ENCODE peak calls at places on chromosomes 16 and 17, in ten cellular contexts. One of them, this sample, is unnamed. For H3K4me1, the result is how much of the 10 kb centered on the place peaks cover.

GRCh38 chr16:71428883-71429282 is 13.0 kb downstream of the TLE7 start:
- DNase-seq in OCI-LY7: no peak
- DNase-seq in A549: no peak
- DNase-seq in neural progenitor cell: no peak
- DNase-seq in mammary epithelial cell: no peak
- DNase-seq in MM.1S: no peak
- DNase-seq in mesendoderm: no peak
- DNase-seq in neuronal stem cell: no peak
- DNase-seq in trophoblast cell: peak
- DNase-seq in SK-N-SH: no peak
- DNase-seq in this sample: no peak

GRCh38 chr16:19524356-19524865 is 669 bp downstream of the CCP110 start:
- DNase-seq in MM.1S: peak
- DNase-seq in neural progenitor cell: no peak
- DNase-seq in OCI-LY7: peak
- DNase-seq in mesendoderm: no peak
- DNase-seq in SK-N-SH: peak
- DNase-seq in neuronal stem cell: peak
- DNase-seq in A549: no peak
- DNase-seq in mammary epithelial cell: peak
- DNase-seq in trophoblast cell: no peak
- DNase-seq in this sample: no peak

GRCh38 chr16:28000314-28000713 is 63.2 kb downstream of the GSG1L start:
- DNase-seq in neural progenitor cell: no peak
- DNase-seq in MM.1S: no peak
- DNase-seq in mammary epithelial cell: no peak
- DNase-seq in OCI-LY7: no peak
- DNase-seq in mesendoderm: no peak
- DNase-seq in neuronal stem cell: no peak
- DNase-seq in SK-N-SH: peak
- DNase-seq in trophoblast cell: no peak
- DNase-seq in A549: no peak
- DNase-seq in this sample: no peak

GRCh38 chr17:14197582-14197981 is 39.1 kb downstream of the CDRT15 start:
- DNase-seq in A549: no peak
- DNase-seq in MM.1S: no peak
- DNase-seq in trophoblast cell: no peak
- DNase-seq in mammary epithelial cell: no peak
- DNase-seq in neural progenitor cell: no peak
- DNase-seq in mesendoderm: no peak
- DNase-seq in neuronal stem cell: no peak
- DNase-seq in SK-N-SH: no peak
- DNase-seq in OCI-LY7: no peak
- DNase-seq in this sample: no peak

GRCh38 chr16:85625053-85625452 is 11.9 kb downstream of the GSE1 start:
- DNase-seq in mesendoderm: no peak
- DNase-seq in neuronal stem cell: no peak
- DNase-seq in mammary epithelial cell: no peak
- DNase-seq in MM.1S: no peak
- DNase-seq in trophoblast cell: peak
- DNase-seq in neural progenitor cell: no peak
- DNase-seq in OCI-LY7: no peak
- DNase-seq in A549: no peak
- DNase-seq in SK-N-SH: peak
- DNase-seq in this sample: no peak

GRCh38 chr17:65130829-65131228 is 6.3 kb upstream of the RGS9 start:
- DNase-seq in mammary epithelial cell: no peak
- DNase-seq in neural progenitor cell: no peak
- DNase-seq in SK-N-SH: no peak
- DNase-seq in A549: no peak
- DNase-seq in neuronal stem cell: no peak
- DNase-seq in trophoblast cell: no peak
- DNase-seq in OCI-LY7: no peak
- DNase-seq in mesendoderm: no peak
- DNase-seq in MM.1S: no peak
- DNase-seq in this sample: no peak

GRCh38 chr16:62692685-62693084 is 656.4 kb upstream of the CDH8 start:
- DNase-seq in MM.1S: peak
- DNase-seq in OCI-LY7: no peak
- DNase-seq in mesendoderm: no peak
- DNase-seq in trophoblast cell: no peak
- DNase-seq in SK-N-SH: no peak
- DNase-seq in neural progenitor cell: no peak
- DNase-seq in mammary epithelial cell: no peak
- DNase-seq in neuronal stem cell: no peak
- DNase-seq in A549: no peak
- DNase-seq in this sample: no peak

GRCh38 chr16:89633064-89633631 is 19.7 kb downstream of the DPEP1 start:
- DNase-seq in mammary epithelial cell: peak
- DNase-seq in trophoblast cell: peak
- DNase-seq in SK-N-SH: peak
- DNase-seq in mesendoderm: no peak
- DNase-seq in OCI-LY7: no peak
- DNase-seq in A549: peak
- DNase-seq in neural progenitor cell: no peak
- DNase-seq in MM.1S: no peak
- DNase-seq in neuronal stem cell: no peak
- DNase-seq in this sample: peak

GRCh38 chr17:9432867-9433495 is 142.6 kb downstream of the STX8 start:
- DNase-seq in OCI-LY7: no peak
- DNase-seq in mesendoderm: no peak
- DNase-seq in neuronal stem cell: no peak
- DNase-seq in trophoblast cell: no peak
- DNase-seq in mammary epithelial cell: peak
- DNase-seq in MM.1S: peak
- DNase-seq in SK-N-SH: no peak
- DNase-seq in A549: no peak
- DNase-seq in neural progenitor cell: no peak
- DNase-seq in this sample: peak

GRCh38 chr16:80993293-80993691 is 13.4 kb downstream of the CMC2 start:
- DNase-seq in neural progenitor cell: no peak
- DNase-seq in OCI-LY7: no peak
- DNase-seq in mammary epithelial cell: peak
- DNase-seq in mesendoderm: peak
- DNase-seq in MM.1S: no peak
- DNase-seq in trophoblast cell: peak
- DNase-seq in A549: peak
- DNase-seq in SK-N-SH: no peak
- DNase-seq in neuronal stem cell: no peak
- DNase-seq in this sample: peak

GRCh38 chr17:75398279-75398678 is 7.2 kb downstream of the GRB2 start:
- DNase-seq in trophoblast cell: no peak
- DNase-seq in neuronal stem cell: no peak
- DNase-seq in MM.1S: no peak
- DNase-seq in mammary epithelial cell: no peak
- DNase-seq in OCI-LY7: no peak
- DNase-seq in neural progenitor cell: no peak
- DNase-seq in mesendoderm: no peak
- DNase-seq in SK-N-SH: no peak
- DNase-seq in A549: no peak
- DNase-seq in this sample: no peak
- H3K4me1 ChIP-seq in trophoblast cell: under half
- H3K4me1 ChIP-seq in neuronal stem cell: under half
- H3K4me1 ChIP-seq in MM.1S: under half
- H3K4me1 ChIP-seq in mammary epithelial cell: under half
- H3K4me1 ChIP-seq in OCI-LY7: half or more
- H3K4me1 ChIP-seq in neural progenitor cell: under half
- H3K4me1 ChIP-seq in mesendoderm: under half
- H3K4me1 ChIP-seq in SK-N-SH: under half
- H3K4me1 ChIP-seq in A549: under half
- H3K4me1 ChIP-seq in this sample: under half

DNA sequence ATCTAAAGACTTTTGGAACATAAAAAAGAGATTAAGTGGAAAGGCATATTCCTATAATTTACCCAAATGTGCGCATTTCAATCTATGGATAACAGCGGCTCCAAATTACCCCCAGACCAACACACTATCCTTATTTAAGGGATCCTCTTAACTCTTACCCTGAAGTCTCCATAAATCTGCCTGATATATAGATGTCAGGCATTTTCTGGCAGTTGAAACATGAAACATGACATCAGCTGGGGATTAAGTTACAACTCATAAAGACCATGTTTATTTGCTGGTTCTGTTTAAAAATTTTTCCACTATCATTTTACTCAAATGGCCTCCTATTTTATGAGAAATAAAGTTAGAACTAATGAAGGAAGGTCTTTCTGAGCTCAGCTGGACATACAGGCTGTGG is 478.5 kb upstream of the SALL1 start:
- DNase-seq in neural progenitor cell: no peak
- DNase-seq in MM.1S: no peak
- DNase-seq in OCI-LY7: no peak
- DNase-seq in A549: no peak
- DNase-seq in trophoblast cell: no peak
- DNase-seq in SK-N-SH: no peak
- DNase-seq in mammary epithelial cell: no peak
- DNase-seq in neuronal stem cell: no peak
- DNase-seq in mesendoderm: no peak
- DNase-seq in this sample: no peak
- H3K4me2 ChIP-seq in neural progenitor cell: no peak
- H3K4me2 ChIP-seq in MM.1S: no peak
- H3K4me2 ChIP-seq in OCI-LY7: no peak
- H3K4me2 ChIP-seq in A549: no peak
- H3K4me2 ChIP-seq in trophoblast cell: no peak
- H3K4me2 ChIP-seq in SK-N-SH: no peak
- H3K4me2 ChIP-seq in mammary epithelial cell: no peak
- H3K4me2 ChIP-seq in neuronal stem cell: no peak
- H3K4me2 ChIP-seq in mesendoderm: no peak
- H3K4me2 ChIP-seq in this sample: no peak

GRCh38 chr17:19264681-19265080 is 27.5 kb downstream of the EPN2 start:
- DNase-seq in neural progenitor cell: no peak
- DNase-seq in SK-N-SH: no peak
- DNase-seq in mesendoderm: no peak
- DNase-seq in OCI-LY7: no peak
- DNase-seq in trophoblast cell: no peak
- DNase-seq in A549: no peak
- DNase-seq in mammary epithelial cell: no peak
- DNase-seq in neuronal stem cell: no peak
- DNase-seq in MM.1S: no peak
- DNase-seq in this sample: no peak
- H3K4me1 ChIP-seq in neural progenitor cell: under half
- H3K4me1 ChIP-seq in SK-N-SH: under half
- H3K4me1 ChIP-seq in mesendoderm: under half
- H3K4me1 ChIP-seq in OCI-LY7: under half
- H3K4me1 ChIP-seq in trophoblast cell: under half
- H3K4me1 ChIP-seq in A549: under half
- H3K4me1 ChIP-seq in mammary epithelial cell: under half
- H3K4me1 ChIP-seq in neuronal stem cell: under half
- H3K4me1 ChIP-seq in MM.1S: under half
- H3K4me1 ChIP-seq in this sample: under half

GRCh38 chr17:49823614-49824013 is 24.3 kb downstream of the TAC4 start:
- DNase-seq in trophoblast cell: no peak
- DNase-seq in MM.1S: no peak
- DNase-seq in mammary epithelial cell: no peak
- DNase-seq in mesendoderm: no peak
- DNase-seq in OCI-LY7: no peak
- DNase-seq in A549: no peak
- DNase-seq in neural progenitor cell: no peak
- DNase-seq in neuronal stem cell: no peak
- DNase-seq in SK-N-SH: no peak
- DNase-seq in this sample: peak
- H3K4me2 ChIP-seq in trophoblast cell: no peak
- H3K4me2 ChIP-seq in MM.1S: no peak
- H3K4me2 ChIP-seq in mammary epithelial cell: no peak
- H3K4me2 ChIP-seq in mesendoderm: no peak
- H3K4me2 ChIP-seq in OCI-LY7: no peak
- H3K4me2 ChIP-seq in A549: no peak
- H3K4me2 ChIP-seq in neural progenitor cell: no peak
- H3K4me2 ChIP-seq in neuronal stem cell: no peak
- H3K4me2 ChIP-seq in SK-N-SH: no peak
- H3K4me2 ChIP-seq in this sample: no peak

GRCh38 chr17:73305845-73306836 is 5.7 kb downstream of the CDC42EP4 start:
- DNase-seq in SK-N-SH: no peak
- DNase-seq in trophoblast cell: no peak
- DNase-seq in mammary epithelial cell: no peak
- DNase-seq in neuronal stem cell: no peak
- DNase-seq in neural progenitor cell: no peak
- DNase-seq in OCI-LY7: no peak
- DNase-seq in MM.1S: no peak
- DNase-seq in mesendoderm: no peak
- DNase-seq in A549: no peak
- DNase-seq in this sample: no peak
- H3K4me1 ChIP-seq in SK-N-SH: half or more
- H3K4me1 ChIP-seq in trophoblast cell: under half
- H3K4me1 ChIP-seq in mammary epithelial cell: half or more
- H3K4me1 ChIP-seq in neuronal stem cell: under half
- H3K4me1 ChIP-seq in neural progenitor cell: under half
- H3K4me1 ChIP-seq in OCI-LY7: under half
- H3K4me1 ChIP-seq in MM.1S: under half
- H3K4me1 ChIP-seq in mesendoderm: under half
- H3K4me1 ChIP-seq in A549: half or more
- H3K4me1 ChIP-seq in this sample: under half

GRCh38 chr17:73633736-73634135 is 10.5 kb downstream of the SDK2 start:
- DNase-seq in A549: no peak
- DNase-seq in mammary epithelial cell: no peak
- DNase-seq in mesendoderm: no peak
- DNase-seq in neuronal stem cell: no peak
- DNase-seq in OCI-LY7: no peak
- DNase-seq in trophoblast cell: no peak
- DNase-seq in SK-N-SH: no peak
- DNase-seq in neural progenitor cell: no peak
- DNase-seq in MM.1S: no peak
- DNase-seq in this sample: no peak

GRCh38 chr17:73630531-73630930 is 13.7 kb downstream of the SDK2 start:
- DNase-seq in mammary epithelial cell: no peak
- DNase-seq in MM.1S: no peak
- DNase-seq in A549: no peak
- DNase-seq in trophoblast cell: no peak
- DNase-seq in OCI-LY7: no peak
- DNase-seq in neuronal stem cell: no peak
- DNase-seq in mesendoderm: peak
- DNase-seq in SK-N-SH: no peak
- DNase-seq in neural progenitor cell: peak
- DNase-seq in this sample: no peak

GRCh38 chr17:73630957-73631595 is 13.2 kb downstream of the SDK2 start:
- DNase-seq in MM.1S: no peak
- DNase-seq in neural progenitor cell: no peak
- DNase-seq in neuronal stem cell: no peak
- DNase-seq in SK-N-SH: no peak
- DNase-seq in mammary epithelial cell: no peak
- DNase-seq in A549: no peak
- DNase-seq in mesendoderm: no peak
- DNase-seq in OCI-LY7: no peak
- DNase-seq in trophoblast cell: no peak
- DNase-seq in this sample: no peak

GRCh38 chr17:73634629-73635028 is 9.6 kb downstream of the SDK2 start:
- DNase-seq in neuronal stem cell: no peak
- DNase-seq in trophoblast cell: no peak
- DNase-seq in OCI-LY7: no peak
- DNase-seq in mammary epithelial cell: no peak
- DNase-seq in A549: no peak
- DNase-seq in MM.1S: no peak
- DNase-seq in mesendoderm: no peak
- DNase-seq in SK-N-SH: no peak
- DNase-seq in neural progenitor cell: no peak
- DNase-seq in this sample: no peak

GRCh38 chr17:73632513-73632912 is 11.7 kb downstream of the SDK2 start:
- DNase-seq in SK-N-SH: no peak
- DNase-seq in mammary epithelial cell: no peak
- DNase-seq in trophoblast cell: no peak
- DNase-seq in mesendoderm: no peak
- DNase-seq in neuronal stem cell: no peak
- DNase-seq in OCI-LY7: no peak
- DNase-seq in A549: no peak
- DNase-seq in MM.1S: no peak
- DNase-seq in neural progenitor cell: no peak
- DNase-seq in this sample: no peak
- H3K4me2 ChIP-seq in SK-N-SH: no peak
- H3K4me2 ChIP-seq in mammary epithelial cell: no peak
- H3K4me2 ChIP-seq in trophoblast cell: no peak
- H3K4me2 ChIP-seq in mesendoderm: no peak
- H3K4me2 ChIP-seq in neuronal stem cell: no peak
- H3K4me2 ChIP-seq in OCI-LY7: no peak
- H3K4me2 ChIP-seq in A549: no peak
- H3K4me2 ChIP-seq in MM.1S: no peak
- H3K4me2 ChIP-seq in neural progenitor cell: no peak
- H3K4me2 ChIP-seq in this sample: no peak